ENCODE peak calls at places on chromosomes 11 and 22, in five cellular contexts. Z is HCT116, M is SK-N-SH, D is HepG2, W is K562. Q is an unnamed sample.

GRCh38 chr22:16387088-16387487 is 205.5 kb downstream of the CCT8L2 start:
- DNase-seq in Z (no peak), M (no peak), D (no peak), W (no peak), Q (no peak)

GRCh38 chr22:35889071-35889470 is 139.6 kb downstream of the RBFOX2 start:
- DNase-seq in Z (no peak), M (no peak), D (no peak), W (no peak), Q (no peak)

GRCh38 chr11:128694618-128695481 is 978 bp downstream of the FLI1 start:
- DNase-seq in Z (no peak), M (peak), D (no peak), W (no peak), Q (no peak)

GRCh38 chr22:48318173-48318572 is 1509.5 kb downstream of the BRD1 start:
- DNase-seq in Z (no peak), M (no peak), D (no peak), W (no peak), Q (no peak)

GRCh38 chr11:64263021-64263946 is 12.0 kb downstream of the PLCB3 start:
- DNase-seq in Z (no peak), M (peak), D (no peak), W (no peak), Q (no peak)

GRCh38 chr11:72629266-72629665 is 45.0 kb downstream of the PDE2A start:
- DNase-seq in Z (no peak), M (peak), D (no peak), W (no peak), Q (no peak)

GRCh38 chr11:28833670-28834069 is 725.5 kb downstream of the METTL15 start:
- DNase-seq in Z (no peak), M (no peak), D (no peak), W (no peak), Q (no peak)

GRCh38 chr11:1336836-1337646 is 27.6 kb upstream of the TOLLIP start:
- DNase-seq in Z (no peak), M (peak), D (no peak), W (no peak), Q (no peak)

GRCh38 chr11:130340671-130341319 is 26.1 kb upstream of the ZBTB44 start:
- DNase-seq in Z (no peak), M (no peak), D (no peak), W (no peak), Q (no peak)

GRCh38 chr11:128709402-128709801 is 15.5 kb downstream of the FLI1 start:
- DNase-seq in Z (no peak), M (no peak), D (peak), W (no peak), Q (no peak)

GRCh38 chr11:73467505-73467904 is 91.3 kb downstream of the RELT start:
- DNase-seq in Z (no peak), M (no peak), D (no peak), W (no peak), Q (no peak)

GRCh38 chr22:39128508-39128907 is 24.0 kb downstream of the CBX7 start:
- DNase-seq in Z (no peak), M (no peak), D (no peak), W (no peak), Q (no peak)

DNA sequence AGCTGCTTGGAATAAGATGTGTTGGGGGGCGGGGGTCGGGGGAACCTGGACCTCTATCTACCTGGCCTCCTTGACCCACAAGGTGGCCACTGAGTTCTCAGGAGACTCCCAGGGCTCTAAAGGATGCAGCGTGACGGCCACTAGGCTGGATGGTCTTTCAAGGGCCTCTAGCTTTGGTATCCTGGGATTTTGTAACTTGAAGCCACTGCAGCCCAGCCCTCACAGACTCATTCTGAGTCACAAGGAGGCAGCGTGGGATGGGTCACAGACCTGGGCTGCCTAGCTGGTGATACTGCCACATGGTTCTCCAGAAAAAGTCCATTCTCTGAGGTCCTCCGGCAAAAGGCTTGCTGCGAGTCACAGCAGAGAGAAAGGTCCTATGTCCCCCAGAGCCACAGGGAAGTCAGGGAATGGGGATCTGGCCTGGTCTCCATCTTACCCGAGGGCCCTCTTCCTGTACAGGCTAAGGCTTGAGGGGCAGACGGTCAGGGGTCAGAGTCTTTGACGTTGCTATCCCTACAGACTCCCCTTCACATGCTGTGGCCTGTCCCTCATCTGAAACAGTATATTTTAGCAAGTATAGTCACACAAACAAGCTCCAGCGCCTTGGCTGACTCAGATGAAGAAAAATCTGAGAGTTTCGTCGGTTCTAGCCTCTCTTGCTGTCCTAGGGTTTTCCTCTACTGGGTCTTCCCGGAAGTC is 52.4 kb downstream of the KCNC1 start:
- DNase-seq in Z (peak), M (no peak), D (no peak), W (peak), Q (no peak)
- TF ChIP-seq JUND in Z (peak), M (peak), D (no peak), W (no peak), Q (no peak)

GRCh38 chr11:70536051-70536877 is 137.9 kb downstream of the CTTN start:
- DNase-seq in Z (no peak), M (peak), D (no peak), W (no peak), Q (no peak)

GRCh38 chr11:70537576-70538571 is 139.5 kb downstream of the CTTN start:
- DNase-seq in Z (no peak), M (peak), D (no peak), W (no peak), Q (no peak)

GRCh38 chr11:70532728-70533127 is 134.4 kb downstream of the CTTN start:
- DNase-seq in Z (no peak), M (peak), D (no peak), W (no peak), Q (no peak)

GRCh38 chr11:70532066-70532440 is 133.7 kb downstream of the CTTN start:
- DNase-seq in Z (no peak), M (peak), D (no peak), W (no peak), Q (no peak)

DNA sequence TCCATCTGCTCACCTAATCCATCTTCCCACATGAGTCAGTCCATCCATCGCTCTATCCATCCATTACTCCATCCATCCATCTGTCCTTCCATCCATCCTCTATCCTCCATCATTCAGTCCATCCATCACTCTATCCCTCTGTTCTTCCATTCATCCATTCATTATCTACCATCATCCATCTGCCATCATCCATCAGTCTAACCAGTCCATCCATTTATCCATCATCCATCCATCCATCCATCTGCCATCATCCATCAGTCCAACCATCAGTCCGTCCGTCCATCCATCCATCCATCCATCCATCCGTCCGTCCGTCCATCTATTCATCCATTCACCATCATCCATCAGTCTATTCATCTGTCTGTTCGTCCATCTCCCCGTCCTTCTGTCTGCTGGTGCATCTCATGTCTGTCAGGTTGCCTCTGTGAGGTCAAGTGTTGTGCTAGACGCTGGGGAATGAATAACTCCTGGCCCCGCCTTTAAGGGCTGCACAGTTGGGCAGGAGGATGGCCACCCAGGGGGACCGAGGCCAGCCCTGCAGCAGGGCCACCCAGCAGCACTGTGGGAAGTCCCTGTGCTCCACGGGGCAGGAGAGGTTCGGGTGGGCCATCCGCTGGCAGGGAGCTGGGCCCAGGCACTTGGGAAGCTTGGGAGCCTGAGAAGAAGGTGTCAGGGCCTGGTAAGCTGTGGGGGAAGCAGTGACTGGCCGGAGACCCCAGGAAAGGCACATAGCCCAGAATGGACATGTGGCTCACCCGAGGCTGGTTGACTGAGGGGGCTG is 137.1 kb downstream of the CTTN start:
- DNase-seq in Z (no peak), M (no peak), D (no peak), W (no peak), Q (no peak)
- TF ChIP-seq JUND in Z (no peak), M (no peak), D (no peak), W (no peak), Q (no peak)

DNA sequence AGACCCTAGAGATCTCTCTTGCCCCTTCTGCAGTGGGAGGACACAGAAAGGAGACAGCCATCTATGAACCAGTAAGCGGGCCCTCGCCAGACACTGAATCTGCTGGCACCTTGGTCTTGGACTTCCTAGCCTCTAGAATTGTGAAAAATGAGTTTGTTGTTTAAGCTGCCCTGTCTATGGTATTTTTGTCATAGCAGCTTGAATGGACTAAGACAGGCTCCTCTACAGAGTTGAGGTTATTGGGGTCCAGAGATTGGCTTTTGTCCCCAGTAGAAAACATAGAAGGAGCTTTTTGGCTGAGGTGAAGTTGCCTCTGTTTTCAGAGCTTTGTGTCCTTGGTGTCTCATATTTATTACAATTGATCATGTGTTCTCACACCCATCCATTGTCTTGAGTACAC is 77.2 kb downstream of the STIM1 start:
- DNase-seq in Z (no peak), M (no peak), D (no peak), W (no peak), Q (no peak)
- TF ChIP-seq JUND in Z (no peak), M (no peak), D (no peak), W (no peak), Q (no peak)

GRCh38 chr11:84990141-84990540 is 637.0 kb downstream of the DLG2 start:
- DNase-seq in Z (no peak), M (no peak), D (no peak), W (no peak), Q (no peak)

GRCh38 chr11:84993386-84993785 is 633.8 kb downstream of the DLG2 start:
- DNase-seq in Z (peak), M (no peak), D (peak), W (no peak), Q (peak)
- TF ChIP-seq JUND in Z (no peak), M (no peak), D (no peak), W (no peak), Q (no peak)

GRCh38 chr11:71223671-71224660 is 28.4 kb downstream of the SHANK2 start:
- DNase-seq in Z (no peak), M (no peak), D (no peak), W (no peak), Q (no peak)
- TF ChIP-seq JUND in Z (no peak), M (no peak), D (no peak), W (no peak), Q (no peak)